ENCODE peak calls at places on chromosomes 3 and 15, in five cellular contexts. G is mesothelial cell of epicardium, T is colonic mucosa, M is IMR-90, I is progenitor cell of endocrine pancreas. A is an unnamed sample.

GRCh38 chr3:154324919-154325318 is 632 bp upstream of the DHX36 start:
- DNase-seq in G (no peak), T (no peak), M (no peak), I (no peak), A (no peak)

GRCh38 chr15:58043192-58043903 is 22.2 kb downstream of the ALDH1A2 start:
- DNase-seq in G (no peak), T (peak), M (peak), I (no peak), A (no peak)

GRCh38 chr3:35592589-35593295 is 46.6 kb upstream of the ARPP21 start:
- DNase-seq in G (no peak), T (no peak), M (no peak), I (no peak), A (no peak)

GRCh38 chr3:45776291-45776576 is 20.1 kb downstream of the SLC6A20 start:
- DNase-seq in G (no peak), T (peak), M (no peak), I (no peak), A (no peak)

GRCh38 chr3:50201573-50202315 is 3.3 kb upstream of the SLC38A3 start:
- DNase-seq in G (no peak), T (no peak), M (no peak), I (no peak), A (no peak)

GRCh38 chr3:131231710-131232348 is 149.7 kb upstream of the NUDT16 start:
- DNase-seq in G (no peak), T (no peak), M (no peak), I (no peak), A (no peak)

GRCh38 chr15:55654541-55654940 is 66.4 kb upstream of the PYGO1 start:
- DNase-seq in G (no peak), T (no peak), M (peak), I (no peak), A (no peak)

GRCh38 chr15:74812533-74812932 is at the start of gene LMAN1L:
- DNase-seq in G (no peak), T (no peak), M (no peak), I (no peak), A (no peak)

GRCh38 chr3:73540969-73541740 is 83.6 kb downstream of the PDZRN3 start:
- DNase-seq in G (no peak), T (no peak), M (peak), I (no peak), A (no peak)

GRCh38 chr15:68608206-68608843 is 29.5 kb downstream of the CORO2B start:
- DNase-seq in G (no peak), T (peak), M (peak), I (no peak), A (no peak)

GRCh38 chr15:60704129-60704528 is 225.2 kb upstream of the ICE2 start:
- DNase-seq in G (no peak), T (no peak), M (no peak), I (no peak), A (no peak)

GRCh38 chr15:33124275-33124674 is 70.2 kb downstream of the FMN1 start:
- DNase-seq in G (no peak), T (no peak), M (no peak), I (no peak), A (no peak)

GRCh38 chr3:114902691-114903101 is 244.4 kb downstream of the ZBTB20 start:
- DNase-seq in G (no peak), T (no peak), M (peak), I (no peak), A (no peak)

GRCh38 chr3:134300520-134300919 is 49.9 kb upstream of the RYK start:
- DNase-seq in G (no peak), T (no peak), M (no peak), I (no peak), A (no peak)

GRCh38 chr3:66933233-66933632 is 64.9 kb upstream of the KBTBD8 start:
- DNase-seq in G (no peak), T (no peak), M (no peak), I (no peak), A (no peak)

GRCh38 chr15:78457101-78457500 is 19.1 kb downstream of the IREB2 start:
- DNase-seq in G (no peak), T (no peak), M (peak), I (no peak), A (no peak)

GRCh38 chr3:61331937-61332590 is 80.8 kb upstream of the FHIT start:
- DNase-seq in G (no peak), T (no peak), M (no peak), I (no peak), A (no peak)

GRCh38 chr15:94383706-94384105 is 152.3 kb downstream of the MCTP2 start:
- DNase-seq in G (no peak), T (no peak), M (peak), I (no peak), A (no peak)

GRCh38 chr3:64329037-64329436 is 103.8 kb upstream of the PRICKLE2 start:
- DNase-seq in G (no peak), T (no peak), M (no peak), I (no peak), A (no peak)

GRCh38 chr15:76994971-76995945 is at the start of gene PSTPIP1:
- DNase-seq in G (no peak), T (no peak), M (no peak), I (no peak), A (no peak)

GRCh38 chr3:33093847-33094246 is 3.1 kb downstream of the GLB1 start:
- DNase-seq in G (no peak), T (no peak), M (no peak), I (no peak), A (no peak)

GRCh38 chr3:114669614-114670013 is 375.8 kb downstream of the TIGIT start:
- DNase-seq in G (no peak), T (no peak), M (peak), I (no peak), A (no peak)

GRCh38 chr3:155738580-155739076 is 6.2 kb downstream of the PLCH1 start:
- DNase-seq in G (no peak), T (no peak), M (no peak), I (no peak), A (no peak)

GRCh38 chr3:30609930-30610701 is 3.7 kb downstream of the TGFBR2 start:
- DNase-seq in G (no peak), T (no peak), M (no peak), I (no peak), A (no peak)

GRCh38 chr3:110272525-110272924 is 799.1 kb upstream of the NECTIN3 start:
- DNase-seq in G (no peak), T (no peak), M (no peak), I (no peak), A (no peak)

GRCh38 chr3:184602406-184603155 is 41.0 kb downstream of the EPHB3 start:
- DNase-seq in G (no peak), T (no peak), M (no peak), I (no peak), A (no peak)

GRCh38 chr3:190265795-190266194 is 56.5 kb downstream of the CLDN1 start:
- DNase-seq in G (no peak), T (peak), M (peak), I (no peak), A (no peak)

GRCh38 chr3:65890328-65890727 is 148.4 kb downstream of the MAGI1 start:
- DNase-seq in G (no peak), T (no peak), M (no peak), I (no peak), A (no peak)

GRCh38 chr3:99700637-99701268 is 62.4 kb downstream of the COL8A1 start:
- DNase-seq in G (no peak), T (no peak), M (peak), I (no peak), A (no peak)

GRCh38 chr3:112640333-112640863 is 545 bp downstream of the CCDC80 start:
- DNase-seq in G (no peak), T (no peak), M (peak), I (no peak), A (no peak)

GRCh38 chr15:33753012-33753411 is 215.3 kb upstream of the CHRM5 start:
- DNase-seq in G (no peak), T (no peak), M (no peak), I (no peak), A (no peak)

GRCh38 chr3:189721873-189722665 is 90.9 kb downstream of the TP63 start:
- DNase-seq in G (no peak), T (no peak), M (peak), I (no peak), A (no peak)

GRCh38 chr15:79208179-79208578 is 74.3 kb upstream of the ANKRD34C start:
- DNase-seq in G (no peak), T (no peak), M (no peak), I (no peak), A (no peak)

GRCh38 chr15:50544368-50544767 is 2.1 kb downstream of the USP50 start:
- DNase-seq in G (no peak), T (no peak), M (no peak), I (no peak), A (no peak)

GRCh38 chr15:70237626-70238025 is 139.9 kb upstream of the TLE3 start:
- DNase-seq in G (no peak), T (no peak), M (no peak), I (no peak), A (no peak)

GRCh38 chr3:43378066-43378935 is 92.0 kb downstream of the SNRK start:
- DNase-seq in G (no peak), T (peak), M (peak), I (no peak), A (no peak)

GRCh38 chr15:99006904-99007495 is 592 bp downstream of the PGPEP1L start:
- DNase-seq in G (no peak), T (peak), M (no peak), I (no peak), A (no peak)

GRCh38 chr3:195259564-195260285 is 11.2 kb downstream of the XXYLT1 start:
- DNase-seq in G (peak), T (peak), M (peak), I (peak), A (peak)
- TF ChIP-seq CTCF in G (peak), T (peak), M (peak), I (peak), A (peak)

DNA sequence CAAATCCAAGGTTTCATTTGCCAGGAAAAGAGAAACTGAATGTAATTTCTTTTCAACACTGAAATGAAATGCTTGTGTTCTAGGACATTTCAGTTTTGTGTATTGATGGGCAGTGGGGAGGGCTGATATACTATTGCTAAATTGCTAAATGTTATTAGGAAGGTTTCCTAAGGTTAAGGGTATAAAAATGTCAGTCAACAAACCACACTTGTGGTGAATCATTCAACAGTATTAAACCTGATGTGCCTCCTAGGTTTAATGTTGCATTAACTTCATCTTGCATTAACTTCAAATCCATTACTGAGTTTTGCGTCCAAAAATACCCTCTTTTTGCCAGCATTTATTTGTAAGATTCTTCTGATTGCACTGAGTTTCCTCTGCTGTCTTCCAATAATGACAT is 758.4 kb downstream of the GBE1 start:
- DNase-seq in G (no peak), T (no peak), M (no peak), I (no peak), A (no peak)
- TF ChIP-seq CTCF in G (no peak), T (no peak), M (no peak), I (no peak), A (no peak)

GRCh38 chr3:156888576-156888975 is 62.4 kb downstream of the LEKR1 start:
- DNase-seq in G (no peak), T (no peak), M (no peak), I (no peak), A (no peak)

GRCh38 chr3:156898296-156898880 is 72.2 kb downstream of the LEKR1 start:
- DNase-seq in G (no peak), T (no peak), M (no peak), I (no peak), A (no peak)

DNA sequence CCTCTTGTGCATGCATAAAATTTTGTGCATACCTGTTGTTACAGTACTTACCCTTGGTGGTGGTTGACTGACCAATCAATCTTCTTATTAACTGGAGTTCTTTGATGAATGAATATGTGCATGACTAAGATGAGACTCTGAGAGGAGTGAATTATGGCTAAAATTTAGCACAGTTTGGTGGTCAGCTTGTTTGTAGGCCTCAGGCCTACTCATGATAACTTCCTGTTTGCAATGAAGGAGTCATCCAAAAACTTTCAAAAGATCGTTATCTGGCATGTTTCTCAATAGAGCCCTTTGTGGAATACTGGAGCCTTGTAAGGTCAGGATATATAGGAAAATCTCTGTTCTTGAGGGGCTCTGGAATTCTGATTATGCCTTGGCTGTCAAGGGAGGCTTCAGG is 66.5 kb downstream of the LEKR1 start:
- DNase-seq in G (no peak), T (no peak), M (peak), I (no peak), A (no peak)
- TF ChIP-seq CTCF in G (no peak), T (no peak), M (no peak), I (no peak), A (no peak)

GRCh38 chr3:72447059-72447946 is 400.9 kb downstream of the SHQ1 start:
- DNase-seq in G (peak), T (peak), M (peak), I (peak), A (peak)
- TF ChIP-seq CTCF in G (no peak), T (no peak), M (no peak), I (peak), A (no peak)

GRCh38 chr3:157327018-157327417 is 109.6 kb upstream of the PTX3 start:
- DNase-seq in G (no peak), T (no peak), M (no peak), I (no peak), A (no peak)
- TF ChIP-seq CTCF in G (no peak), T (no peak), M (no peak), I (no peak), A (no peak)

GRCh38 chr3:148631124-148631903 is 66.4 kb upstream of the AGTR1 start:
- DNase-seq in G (no peak), T (no peak), M (no peak), I (no peak), A (no peak)
- TF ChIP-seq CTCF in G (no peak), T (no peak), M (peak), I (peak), A (peak)

DNA sequence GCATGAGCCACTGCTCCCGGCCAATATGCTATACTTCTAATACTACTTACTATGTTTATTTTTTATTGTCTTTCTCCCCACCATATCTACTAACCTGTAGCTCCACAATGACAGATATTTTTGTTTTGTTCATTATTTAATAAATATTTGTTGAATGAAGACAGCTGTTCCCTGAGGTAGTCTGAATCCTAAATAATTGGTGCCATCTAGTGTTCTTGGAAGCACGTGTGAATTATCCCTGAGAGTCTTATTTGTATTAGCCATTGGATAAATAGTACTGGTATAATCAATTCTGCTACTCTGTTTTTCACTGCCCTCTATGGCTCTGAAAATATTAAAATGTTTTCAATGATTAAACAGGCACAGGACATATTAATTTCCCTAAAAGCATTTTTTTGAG is 5.6 kb upstream of the APPL1 start:
- DNase-seq in G (no peak), T (no peak), M (peak), I (no peak), A (no peak)
- TF ChIP-seq CTCF in G (no peak), T (no peak), M (peak), I (peak), A (peak)

GRCh38 chr15:100975043-100975442 is 55.9 kb downstream of the LRRK1 start:
- DNase-seq in G (no peak), T (no peak), M (no peak), I (no peak), A (no peak)

GRCh38 chr15:100972975-100973350 is 53.8 kb downstream of the LRRK1 start:
- DNase-seq in G (no peak), T (no peak), M (no peak), I (no peak), A (no peak)

GRCh38 chr15:100968043-100968966 is 49.1 kb downstream of the LRRK1 start:
- DNase-seq in G (no peak), T (no peak), M (peak), I (no peak), A (no peak)

GRCh38 chr15:100973351-100974034 is 54.3 kb downstream of the LRRK1 start:
- DNase-seq in G (peak), T (no peak), M (no peak), I (peak), A (no peak)
- TF ChIP-seq CTCF in G (no peak), T (no peak), M (no peak), I (peak), A (no peak)

A was measured in D721Med.